ENCODE peak calls at places on chromosomes 7 and 10, in seven cellular contexts. Z is IMR-90, F is GM20000, D is kidney epithelial cell, A is mammary epithelial cell, P is WTC11, M is upper lobe of right lung. H is an unnamed sample.

GRCh38 chr7:32155712-32156111 is 85.5 kb upstream of the PDE1C start:
- DNase-seq in A (no peak), Z (peak), F (no peak), M (no peak), P (no peak), D (no peak), H (no peak)

GRCh38 chr7:138979226-138979979 is 1.8 kb downstream of the KIAA1549 start:
- DNase-seq in Z (peak), A (peak), P (no peak), M (no peak), F (peak), D (no peak), H (peak)

GRCh38 chr7:150324366-150324961 is 1.1 kb upstream of the ACTR3C start:
- DNase-seq in Z (peak), A (no peak), F (no peak), M (no peak), D (no peak), P (no peak), H (peak)

GRCh38 chr7:112118581-112119566 is 87.3 kb downstream of the DOCK4 start:
- DNase-seq in M (no peak), D (no peak), P (no peak), A (no peak), Z (no peak), F (no peak), H (no peak)

GRCh38 chr7:134593530-134594392 is 44.9 kb downstream of the AKR1B15 start:
- DNase-seq in M (no peak), P (no peak), A (peak), D (no peak), Z (peak), F (no peak), H (no peak)

GRCh38 chr10:89744021-89744420 is 42.6 kb downstream of the KIF20B start:
- DNase-seq in Z (peak), A (no peak), P (no peak), M (no peak), D (no peak), F (no peak), H (no peak)

GRCh38 chr10:3959370-3960266 is 174.6 kb upstream of the KLF6 start:
- DNase-seq in P (no peak), F (no peak), A (no peak), M (no peak), Z (no peak), D (no peak), H (no peak)

GRCh38 chr7:139828880-139829653 is at the start of gene TBXAS1:
- DNase-seq in A (no peak), M (peak), F (peak), D (peak), Z (peak), P (no peak), H (peak)

GRCh38 chr10:51257511-51258248 is 183.4 kb downstream of the PRKG1 start:
- DNase-seq in Z (peak), F (no peak), A (no peak), M (no peak), P (no peak), D (no peak), H (no peak)

GRCh38 chr10:120599202-120599724 is 142.2 kb downstream of the PLPP4 start:
- DNase-seq in D (no peak), F (no peak), M (no peak), A (no peak), Z (no peak), P (no peak), H (no peak)

GRCh38 chr7:121330053-121330833 is 1.4 kb downstream of the WNT16 start:
- DNase-seq in F (peak), M (no peak), P (peak), D (no peak), A (no peak), Z (no peak), H (peak)

GRCh38 chr7:142894886-142895593 is 9.5 kb upstream of the TRPV6 start:
- DNase-seq in Z (no peak), F (no peak), P (no peak), M (no peak), D (no peak), A (no peak), H (no peak)

GRCh38 chr10:60446070-60446833 is 56.6 kb upstream of the ANK3 start:
- DNase-seq in Z (no peak), P (no peak), F (no peak), A (no peak), D (no peak), M (no peak), H (no peak)

GRCh38 chr10:18238875-18239485 is 98.8 kb downstream of the CACNB2 start:
- DNase-seq in Z (peak), F (peak), D (no peak), M (no peak), P (no peak), A (peak), H (peak)

GRCh38 chr10:121886997-121887622 is 40.7 kb downstream of the ATE1 start:
- DNase-seq in D (no peak), M (no peak), A (peak), F (peak), Z (peak), P (peak), H (peak)

GRCh38 chr10:124916098-124916584 is 25.8 kb upstream of the ZRANB1 start:
- DNase-seq in A (no peak), D (no peak), Z (peak), M (no peak), F (no peak), P (no peak), H (no peak)

GRCh38 chr10:73789659-73790055 is 4.3 kb downstream of the ZSWIM8 start:
- DNase-seq in M (no peak), F (no peak), P (no peak), A (no peak), D (no peak), Z (no peak), H (no peak)

GRCh38 chr7:47326220-47326619 is 255.7 kb downstream of the TNS3 start:
- DNase-seq in F (no peak), P (no peak), A (peak), M (no peak), Z (peak), D (peak), H (no peak)

GRCh38 chr7:157961731-157962457 is 625.1 kb downstream of the DNAJB6 start:
- DNase-seq in P (no peak), Z (no peak), F (no peak), M (peak), D (no peak), A (no peak), H (no peak)

GRCh38 chr10:43598447-43598846 is 7.8 kb upstream of the ZNF485 start:
- DNase-seq in F (no peak), D (no peak), P (no peak), M (no peak), Z (peak), A (no peak), H (no peak)

GRCh38 chr7:31022117-31022516 is 30.0 kb upstream of the ADCYAP1R1 start:
- DNase-seq in Z (no peak), P (no peak), A (no peak), D (no peak), F (no peak), M (no peak), H (no peak)

GRCh38 chr10:98030093-98030821 is at the start of gene CRTAC1:
- DNase-seq in P (peak), M (peak), A (no peak), D (no peak), F (peak), Z (no peak), H (peak)

GRCh38 chr10:89475137-89475536 is 60.3 kb downstream of the SLC16A12 start:
- DNase-seq in M (no peak), P (no peak), Z (no peak), D (no peak), F (no peak), A (no peak), H (no peak)

GRCh38 chr10:126204320-126204719 is 184.0 kb downstream of the ADAM12 start:
- DNase-seq in A (peak), M (no peak), D (peak), Z (no peak), F (no peak), P (no peak), H (no peak)

GRCh38 chr7:116173051-116174028 is 37.0 kb upstream of the TES start:
- DNase-seq in P (no peak), D (no peak), A (peak), Z (peak), F (peak), M (no peak), H (peak)

GRCh38 chr10:97867220-97867800 is 17.7 kb downstream of the GOLGA7B start:
- DNase-seq in F (no peak), Z (no peak), P (no peak), M (no peak), D (no peak), A (no peak), H (no peak)

GRCh38 chr7:157625973-157626790 is 289.4 kb downstream of the DNAJB6 start:
- DNase-seq in Z (no peak), D (no peak), M (no peak), F (no peak), A (no peak), P (no peak), H (no peak)

GRCh38 chr7:80428161-80429054 is 83.5 kb downstream of the GNAT3 start:
- DNase-seq in F (peak), Z (peak), A (peak), P (peak), D (peak), M (no peak), H (peak)

GRCh38 chr7:73703225-73703624 is 16.2 kb downstream of the STX1A start:
- DNase-seq in M (no peak), F (no peak), Z (no peak), D (no peak), P (no peak), A (no peak), H (no peak)

GRCh38 chr10:71530781-71531180 is 134.1 kb downstream of the CDH23 start:
- DNase-seq in F (no peak), M (no peak), D (no peak), P (no peak), A (peak), Z (no peak), H (no peak)

GRCh38 chr7:44067064-44067951 is 1.9 kb upstream of the PGAM2 start:
- DNase-seq in A (no peak), M (peak), D (no peak), Z (no peak), F (no peak), P (no peak), H (no peak)

GRCh38 chr7:56062382-56062781 is 1.7 kb upstream of the SUMF2 start:
- DNase-seq in D (no peak), P (no peak), F (no peak), M (no peak), A (no peak), Z (peak), H (no peak)

GRCh38 chr10:92413011-92413410 is 122.0 kb downstream of the MARCHF5 start:
- DNase-seq in F (no peak), M (no peak), D (no peak), P (no peak), Z (no peak), A (no peak), H (no peak)

GRCh38 chr10:26217396-26218105 is 977 bp downstream of the GAD2 start:
- DNase-seq in M (no peak), P (peak), A (no peak), Z (no peak), F (peak), D (no peak), H (no peak)

DNA sequence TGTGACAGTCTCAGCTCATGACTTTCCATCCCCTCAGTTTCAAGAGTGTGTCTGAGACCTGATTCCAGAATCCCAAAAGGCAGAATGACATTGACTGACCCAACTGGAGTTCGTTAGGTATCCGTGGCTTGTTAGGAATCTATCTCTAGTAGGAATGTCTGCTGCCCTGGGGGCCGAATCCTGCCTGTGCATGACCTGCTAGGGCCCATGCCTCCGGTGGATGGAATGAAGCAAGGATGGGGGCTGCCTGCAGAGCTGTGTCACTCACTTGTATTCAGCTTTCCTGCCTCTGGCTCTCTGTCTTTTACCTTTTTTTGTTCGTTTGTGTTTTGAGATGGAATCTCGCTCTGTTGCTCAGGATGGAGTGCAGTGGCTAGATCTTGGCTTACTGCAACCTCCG is 129.5 kb downstream of the SDK1 start:
- DNase-seq in M (no peak), D (no peak), F (no peak), P (peak), A (no peak), Z (no peak), H (no peak)
- TF ChIP-seq CTCF in M (no peak), D (no peak), F (no peak), P (no peak), A (no peak), Z (no peak), H (no peak)

GRCh38 chr10:27496137-27496536 is 8.0 kb upstream of the RAB18 start:
- DNase-seq in P (no peak), F (no peak), Z (no peak), M (no peak), A (no peak), D (no peak), H (no peak)

GRCh38 chr10:27485986-27486385 is 18.1 kb upstream of the RAB18 start:
- DNase-seq in A (peak), M (no peak), F (no peak), Z (no peak), D (no peak), P (no peak), H (no peak)

GRCh38 chr10:27494116-27494515 is 10.0 kb upstream of the RAB18 start:
- DNase-seq in Z (no peak), A (no peak), D (no peak), M (no peak), P (no peak), F (no peak), H (no peak)

GRCh38 chr10:27485368-27485767 is 18.7 kb upstream of the RAB18 start:
- DNase-seq in F (no peak), M (no peak), D (no peak), A (no peak), Z (no peak), P (no peak), H (no peak)

DNA sequence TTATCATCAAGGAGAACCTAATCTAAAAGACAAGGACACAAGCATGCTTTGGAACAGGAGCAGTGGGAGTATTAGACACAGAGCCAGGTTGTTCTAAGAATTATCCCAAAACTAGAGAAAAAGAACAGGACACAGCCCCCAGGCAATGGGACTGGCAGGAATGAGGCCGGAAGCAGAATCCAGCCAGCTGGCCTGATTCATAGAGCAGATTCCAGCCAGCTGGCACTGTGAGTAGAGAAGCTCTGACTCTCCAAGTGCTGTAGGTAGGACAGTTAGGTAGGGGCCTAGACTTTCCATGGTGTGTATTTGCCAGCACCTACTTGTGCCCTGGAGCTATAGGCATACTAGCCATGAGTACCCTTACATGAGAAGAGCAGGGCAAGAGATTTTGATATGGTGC is 13.3 kb upstream of the RAB18 start:
- DNase-seq in P (no peak), A (peak), Z (no peak), M (no peak), F (no peak), D (no peak), H (no peak)
- TF ChIP-seq CTCF in P (no peak), A (no peak), Z (no peak), M (no peak), F (no peak), D (no peak), H (no peak)

DNA sequence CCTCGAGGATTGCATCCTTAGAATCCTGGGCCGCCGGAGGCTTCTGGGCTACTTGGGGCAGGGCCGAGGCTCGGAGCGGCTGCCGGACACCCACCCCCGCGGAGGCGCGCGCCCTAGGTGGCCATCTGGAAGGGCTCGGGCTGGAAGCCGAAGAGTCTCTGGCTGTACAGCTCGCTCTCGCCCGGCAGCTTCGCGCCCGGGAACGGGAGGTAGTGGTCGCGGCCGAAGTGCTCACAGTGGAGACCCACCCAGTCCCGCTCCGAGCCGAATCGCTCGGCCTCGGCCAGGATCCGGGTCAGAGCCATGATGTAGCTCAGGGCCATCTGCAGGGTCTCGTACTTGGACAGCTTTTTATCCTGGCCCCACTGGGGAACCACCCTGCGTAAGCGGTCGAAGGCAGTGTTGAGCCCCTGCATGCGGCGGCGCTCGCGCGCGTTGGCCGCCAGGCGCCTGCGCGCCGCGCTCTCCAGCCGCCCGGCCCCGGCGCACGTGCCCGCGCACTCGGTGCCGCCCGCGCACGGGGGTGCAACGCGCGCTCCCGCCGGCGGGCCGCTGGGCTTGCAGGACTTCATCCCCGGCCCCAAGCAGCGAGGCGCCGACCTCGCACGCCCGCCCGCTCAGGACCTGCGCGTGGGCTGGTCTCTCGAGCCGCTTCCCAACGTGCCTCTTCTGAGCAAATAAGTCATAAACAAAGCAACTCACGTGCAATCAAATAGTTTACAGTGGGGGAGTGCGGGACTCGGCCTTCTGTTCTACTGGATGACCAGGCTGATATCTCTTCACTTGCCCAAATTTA is 609 bp downstream of the ATOH7 start:
- DNase-seq in A (peak), D (no peak), F (peak), P (peak), Z (peak), M (peak), H (peak)
- TF ChIP-seq CTCF in A (no peak), D (no peak), F (no peak), P (no peak), Z (peak), M (peak), H (peak)

DNA sequence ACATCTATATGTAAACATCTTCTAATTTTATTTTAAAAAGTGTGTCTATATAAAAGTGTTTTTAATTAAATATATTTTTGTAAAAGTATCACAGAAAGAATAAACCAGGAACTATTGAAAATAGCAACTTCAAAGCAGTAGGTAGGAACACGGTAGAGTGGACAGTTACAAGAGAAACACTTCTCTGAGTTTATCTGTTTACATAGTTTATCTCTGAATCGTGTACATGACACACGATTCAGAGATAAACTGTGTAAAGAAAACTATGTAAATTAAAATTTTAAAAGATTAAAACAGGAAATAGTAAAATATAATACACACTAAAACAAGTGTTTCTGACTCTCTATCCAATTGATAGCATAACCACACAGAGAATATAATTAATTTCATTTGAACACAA is 25.1 kb upstream of the FAM170B start:
- DNase-seq in A (no peak), D (no peak), M (no peak), Z (peak), F (no peak), P (no peak), H (no peak)
- TF ChIP-seq CTCF in A (no peak), D (no peak), M (no peak), Z (no peak), F (no peak), P (no peak), H (no peak)

GRCh38 chr7:131488361-131488760 is 68.1 kb downstream of the PODXL start:
- DNase-seq in P (no peak), A (no peak), Z (no peak), M (no peak), F (no peak), D (no peak), H (no peak)
- TF ChIP-seq CTCF in P (no peak), A (peak), Z (peak), M (peak), F (no peak), D (peak), H (no peak)

GRCh38 chr10:85319150-85319549 is 990.8 kb downstream of the CCSER2 start:
- DNase-seq in D (peak), M (no peak), Z (no peak), A (no peak), F (no peak), P (no peak), H (no peak)

GRCh38 chr10:85315657-85316056 is 987.3 kb downstream of the CCSER2 start:
- DNase-seq in D (no peak), Z (no peak), M (no peak), F (no peak), A (no peak), P (no peak), H (no peak)

GRCh38 chr10:85319826-85320225 is 991.4 kb downstream of the CCSER2 start:
- DNase-seq in D (no peak), P (no peak), Z (no peak), F (no peak), A (no peak), M (no peak), H (no peak)

DNA sequence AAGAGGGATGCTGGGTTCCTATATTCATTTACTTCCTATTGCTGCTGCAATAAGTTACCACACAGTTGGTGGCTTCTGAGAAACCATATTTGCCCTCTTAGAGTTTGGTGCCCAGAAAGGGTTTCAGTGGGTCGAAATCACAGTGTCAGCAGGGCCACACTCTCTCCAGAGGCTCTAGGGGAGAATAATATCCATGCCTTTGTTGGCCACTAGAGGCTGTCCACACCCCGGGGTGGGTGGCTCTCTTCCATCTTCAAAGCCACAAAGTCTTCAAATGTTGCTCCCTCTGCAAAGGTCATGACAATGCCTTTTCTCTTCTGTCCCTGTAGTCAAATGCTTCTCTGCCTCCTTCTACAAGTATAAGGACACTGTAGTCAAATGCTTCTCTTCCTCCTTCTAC is 989.4 kb downstream of the CCSER2 start:
- DNase-seq in F (no peak), A (no peak), Z (no peak), P (no peak), M (no peak), D (no peak), H (no peak)
- TF ChIP-seq CTCF in F (no peak), A (no peak), Z (no peak), P (peak), M (no peak), D (no peak), H (no peak)

GRCh38 chr10:100696477-100696901 is 48.9 kb upstream of the PAX2 start:
- DNase-seq in D (no peak), F (no peak), M (no peak), Z (no peak), P (no peak), A (no peak), H (peak)
- TF ChIP-seq CTCF in D (no peak), F (no peak), M (no peak), Z (no peak), P (no peak), A (no peak), H (no peak)

GRCh38 chr10:35642023-35642792 is at the start of gene FZD8:
- DNase-seq in D (peak), F (peak), Z (peak), A (peak), P (peak), M (peak), H (peak)
- TF ChIP-seq CTCF in D (peak), F (no peak), Z (peak), A (peak), P (no peak), M (peak), H (peak)